ENCODE peak calls at places on chromosomes 13 and 19, in nine cellular contexts. One of them, this sample, is unnamed.

GRCh38 chr19:18671303-18672043 is 12.0 kb upstream of the CRTC1 start:
- DNase-seq in tibial nerve: no peak
- DNase-seq in body of pancreas: no peak
- DNase-seq in sigmoid colon: no peak
- DNase-seq in aorta: no peak
- DNase-seq in neuronal stem cell: no peak
- DNase-seq in endothelial cell of umbilical vein: no peak
- DNase-seq in IMR-90: no peak
- DNase-seq in breast epithelium: no peak
- DNase-seq in this sample: no peak

GRCh38 chr19:55519461-55520311 is 17.2 kb downstream of the SBK2 start:
- DNase-seq in tibial nerve: no peak
- DNase-seq in body of pancreas: no peak
- DNase-seq in sigmoid colon: no peak
- DNase-seq in aorta: no peak
- DNase-seq in neuronal stem cell: no peak
- DNase-seq in endothelial cell of umbilical vein: no peak
- DNase-seq in IMR-90: peak
- DNase-seq in breast epithelium: no peak
- DNase-seq in this sample: no peak

GRCh38 chr19:11203194-11204075 is 6.1 kb upstream of the KANK2 start:
- DNase-seq in tibial nerve: peak
- DNase-seq in body of pancreas: peak
- DNase-seq in sigmoid colon: peak
- DNase-seq in aorta: peak
- DNase-seq in neuronal stem cell: peak
- DNase-seq in endothelial cell of umbilical vein: peak
- DNase-seq in IMR-90: peak
- DNase-seq in breast epithelium: peak
- DNase-seq in this sample: peak

GRCh38 chr13:54989418-54989817 is 1960.8 kb downstream of the OLFM4 start:
- DNase-seq in tibial nerve: no peak
- DNase-seq in body of pancreas: no peak
- DNase-seq in sigmoid colon: no peak
- DNase-seq in aorta: no peak
- DNase-seq in neuronal stem cell: no peak
- DNase-seq in endothelial cell of umbilical vein: no peak
- DNase-seq in IMR-90: no peak
- DNase-seq in breast epithelium: no peak
- DNase-seq in this sample: no peak

GRCh38 chr19:54518844-54519243 is 16.2 kb downstream of the LAIR2 start:
- DNase-seq in tibial nerve: no peak
- DNase-seq in body of pancreas: no peak
- DNase-seq in sigmoid colon: no peak
- DNase-seq in aorta: no peak
- DNase-seq in neuronal stem cell: no peak
- DNase-seq in endothelial cell of umbilical vein: peak
- DNase-seq in IMR-90: no peak
- DNase-seq in breast epithelium: no peak
- DNase-seq in this sample: no peak

GRCh38 chr13:112928958-112929777 is 39.8 kb upstream of the MCF2L start:
- DNase-seq in tibial nerve: no peak
- DNase-seq in body of pancreas: peak
- DNase-seq in sigmoid colon: no peak
- DNase-seq in aorta: peak
- DNase-seq in neuronal stem cell: no peak
- DNase-seq in endothelial cell of umbilical vein: peak
- DNase-seq in IMR-90: peak
- DNase-seq in breast epithelium: no peak
- DNase-seq in this sample: no peak

GRCh38 chr13:114076329-114076761 is 56.1 kb downstream of the RASA3 start:
- DNase-seq in tibial nerve: no peak
- DNase-seq in body of pancreas: peak
- DNase-seq in sigmoid colon: peak
- DNase-seq in aorta: peak
- DNase-seq in neuronal stem cell: no peak
- DNase-seq in endothelial cell of umbilical vein: no peak
- DNase-seq in IMR-90: no peak
- DNase-seq in breast epithelium: no peak
- DNase-seq in this sample: peak

GRCh38 chr19:7679017-7679720 is 1.5 kb upstream of the TRAPPC5 start:
- DNase-seq in tibial nerve: no peak
- DNase-seq in body of pancreas: peak
- DNase-seq in sigmoid colon: no peak
- DNase-seq in aorta: peak
- DNase-seq in neuronal stem cell: no peak
- DNase-seq in endothelial cell of umbilical vein: no peak
- DNase-seq in IMR-90: no peak
- DNase-seq in breast epithelium: no peak
- DNase-seq in this sample: no peak

GRCh38 chr13:94921181-94921580 is 208.8 kb upstream of the SOX21 start:
- DNase-seq in tibial nerve: no peak
- DNase-seq in body of pancreas: no peak
- DNase-seq in sigmoid colon: no peak
- DNase-seq in aorta: no peak
- DNase-seq in neuronal stem cell: no peak
- DNase-seq in endothelial cell of umbilical vein: no peak
- DNase-seq in IMR-90: no peak
- DNase-seq in breast epithelium: no peak
- DNase-seq in this sample: no peak

GRCh38 chr19:42191855-42192254 is 25.6 kb downstream of the DEDD2 start:
- DNase-seq in tibial nerve: no peak
- DNase-seq in body of pancreas: no peak
- DNase-seq in sigmoid colon: no peak
- DNase-seq in aorta: no peak
- DNase-seq in neuronal stem cell: no peak
- DNase-seq in endothelial cell of umbilical vein: no peak
- DNase-seq in IMR-90: peak
- DNase-seq in breast epithelium: no peak
- DNase-seq in this sample: no peak

GRCh38 chr19:42196011-42197001 is 21.2 kb downstream of the DEDD2 start:
- DNase-seq in tibial nerve: no peak
- DNase-seq in body of pancreas: no peak
- DNase-seq in sigmoid colon: no peak
- DNase-seq in aorta: peak
- DNase-seq in neuronal stem cell: no peak
- DNase-seq in endothelial cell of umbilical vein: no peak
- DNase-seq in IMR-90: no peak
- DNase-seq in breast epithelium: no peak
- DNase-seq in this sample: peak

GRCh38 chr19:42193294-42193693 is 24.2 kb downstream of the DEDD2 start:
- DNase-seq in tibial nerve: no peak
- DNase-seq in body of pancreas: no peak
- DNase-seq in sigmoid colon: no peak
- DNase-seq in aorta: no peak
- DNase-seq in neuronal stem cell: no peak
- DNase-seq in endothelial cell of umbilical vein: no peak
- DNase-seq in IMR-90: no peak
- DNase-seq in breast epithelium: no peak
- DNase-seq in this sample: peak

GRCh38 chr19:42197375-42197817 is 20.1 kb downstream of the DEDD2 start:
- DNase-seq in tibial nerve: no peak
- DNase-seq in body of pancreas: no peak
- DNase-seq in sigmoid colon: no peak
- DNase-seq in aorta: peak
- DNase-seq in neuronal stem cell: no peak
- DNase-seq in endothelial cell of umbilical vein: no peak
- DNase-seq in IMR-90: no peak
- DNase-seq in breast epithelium: no peak
- DNase-seq in this sample: peak

DNA sequence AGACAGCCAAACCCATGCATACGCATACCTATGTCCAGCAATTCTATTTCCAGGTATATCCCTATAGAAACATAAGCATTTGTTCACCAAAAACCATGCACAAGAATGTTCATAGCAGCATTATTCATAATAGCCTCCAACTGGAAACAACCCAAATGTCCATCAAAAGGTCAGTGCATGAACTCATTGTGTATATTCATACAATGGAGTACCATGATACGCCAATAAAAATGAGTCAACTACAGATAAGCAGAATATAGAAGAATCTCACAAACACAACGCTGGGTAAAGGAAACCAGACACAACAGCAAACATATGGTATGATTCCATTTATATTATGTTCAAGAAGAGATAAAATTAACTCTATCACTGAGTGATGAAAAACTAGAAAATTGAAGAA is 23.8 kb downstream of the DEDD2 start:
- DNase-seq in tibial nerve: no peak
- DNase-seq in body of pancreas: no peak
- DNase-seq in sigmoid colon: no peak
- DNase-seq in aorta: no peak
- DNase-seq in neuronal stem cell: no peak
- DNase-seq in endothelial cell of umbilical vein: peak
- DNase-seq in IMR-90: peak
- DNase-seq in breast epithelium: no peak
- DNase-seq in this sample: no peak
- H3K27ac ChIP-seq in tibial nerve: no peak
- H3K27ac ChIP-seq in body of pancreas: no peak
- H3K27ac ChIP-seq in sigmoid colon: no peak
- H3K27ac ChIP-seq in aorta: no peak
- H3K27ac ChIP-seq in neuronal stem cell: no peak
- H3K27ac ChIP-seq in endothelial cell of umbilical vein: no peak
- H3K27ac ChIP-seq in IMR-90: no peak
- H3K27ac ChIP-seq in breast epithelium: no peak
- H3K27ac ChIP-seq in this sample: no peak

GRCh38 chr19:12648088-12648487 is 18.5 kb downstream of the MAN2B1 start:
- DNase-seq in tibial nerve: no peak
- DNase-seq in body of pancreas: peak
- DNase-seq in sigmoid colon: no peak
- DNase-seq in aorta: no peak
- DNase-seq in neuronal stem cell: no peak
- DNase-seq in endothelial cell of umbilical vein: no peak
- DNase-seq in IMR-90: no peak
- DNase-seq in breast epithelium: no peak
- DNase-seq in this sample: peak
- H3K4me3 ChIP-seq in tibial nerve: peak
- H3K4me3 ChIP-seq in body of pancreas: no peak
- H3K4me3 ChIP-seq in sigmoid colon: peak
- H3K4me3 ChIP-seq in aorta: no peak
- H3K4me3 ChIP-seq in neuronal stem cell: peak
- H3K4me3 ChIP-seq in endothelial cell of umbilical vein: no peak
- H3K4me3 ChIP-seq in IMR-90: no peak
- H3K4me3 ChIP-seq in breast epithelium: peak
- H3K4me3 ChIP-seq in this sample: no peak

GRCh38 chr19:16330811-16331690 is 6.4 kb downstream of the KLF2 start:
- DNase-seq in tibial nerve: no peak
- DNase-seq in body of pancreas: no peak
- DNase-seq in sigmoid colon: peak
- DNase-seq in aorta: no peak
- DNase-seq in neuronal stem cell: no peak
- DNase-seq in endothelial cell of umbilical vein: no peak
- DNase-seq in IMR-90: no peak
- DNase-seq in breast epithelium: no peak
- DNase-seq in this sample: no peak
- H3K27ac ChIP-seq in tibial nerve: peak
- H3K27ac ChIP-seq in body of pancreas: no peak
- H3K27ac ChIP-seq in sigmoid colon: peak
- H3K27ac ChIP-seq in aorta: no peak
- H3K27ac ChIP-seq in neuronal stem cell: no peak
- H3K27ac ChIP-seq in endothelial cell of umbilical vein: no peak
- H3K27ac ChIP-seq in IMR-90: no peak
- H3K27ac ChIP-seq in breast epithelium: peak
- H3K27ac ChIP-seq in this sample: no peak

DNA sequence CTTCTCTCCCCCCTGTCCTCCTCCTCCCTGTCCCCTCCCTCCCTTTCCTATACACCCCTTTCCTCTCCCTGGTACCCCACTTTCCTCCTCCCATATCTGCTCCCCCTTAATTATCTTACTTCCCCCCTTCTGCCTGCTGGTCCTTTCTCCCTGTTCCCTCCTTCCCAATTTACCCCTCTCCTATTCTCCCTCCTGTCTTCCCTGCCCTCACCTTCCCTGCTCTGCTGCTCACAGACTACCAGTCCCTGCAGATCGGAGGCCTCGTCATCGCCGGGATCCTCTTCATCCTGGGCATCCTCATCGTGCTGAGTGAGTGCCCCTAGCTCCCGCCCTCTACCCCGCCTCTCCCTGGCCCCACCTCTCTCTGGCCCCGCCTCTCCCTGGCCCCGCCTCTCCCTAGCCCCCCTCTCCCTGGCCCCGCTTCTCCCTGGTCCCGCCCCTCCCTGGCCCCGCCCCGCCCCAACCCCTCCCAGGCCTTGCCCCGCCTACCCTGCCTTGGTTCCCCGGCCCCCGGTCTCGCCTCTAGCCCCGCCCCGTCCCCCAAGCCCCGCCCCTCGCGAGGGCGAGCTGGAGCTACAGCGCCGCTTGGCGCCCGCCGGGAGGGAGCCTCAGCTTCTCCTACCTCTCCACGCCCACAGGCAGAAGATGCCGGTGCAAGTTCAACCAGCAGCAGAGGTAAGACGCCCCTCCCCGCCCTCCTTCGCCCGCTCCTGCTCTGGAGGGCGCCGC is 2.0 kb upstream of the FXYD7 start:
- DNase-seq in tibial nerve: peak
- DNase-seq in body of pancreas: peak
- DNase-seq in sigmoid colon: peak
- DNase-seq in aorta: peak
- DNase-seq in neuronal stem cell: peak
- DNase-seq in endothelial cell of umbilical vein: peak
- DNase-seq in IMR-90: peak
- DNase-seq in breast epithelium: peak
- DNase-seq in this sample: peak
- H3K4me3 ChIP-seq in tibial nerve: peak
- H3K4me3 ChIP-seq in body of pancreas: no peak
- H3K4me3 ChIP-seq in sigmoid colon: peak
- H3K4me3 ChIP-seq in aorta: no peak
- H3K4me3 ChIP-seq in neuronal stem cell: no peak
- H3K4me3 ChIP-seq in endothelial cell of umbilical vein: no peak
- H3K4me3 ChIP-seq in IMR-90: no peak
- H3K4me3 ChIP-seq in breast epithelium: peak
- H3K4me3 ChIP-seq in this sample: no peak

GRCh38 chr13:44172411-44172810 is 201.2 kb upstream of the SERP2 start:
- DNase-seq in tibial nerve: no peak
- DNase-seq in body of pancreas: no peak
- DNase-seq in sigmoid colon: no peak
- DNase-seq in aorta: no peak
- DNase-seq in neuronal stem cell: no peak
- DNase-seq in endothelial cell of umbilical vein: no peak
- DNase-seq in IMR-90: no peak
- DNase-seq in breast epithelium: no peak
- DNase-seq in this sample: no peak
- H3K27ac ChIP-seq in tibial nerve: no peak
- H3K27ac ChIP-seq in body of pancreas: no peak
- H3K27ac ChIP-seq in sigmoid colon: no peak
- H3K27ac ChIP-seq in aorta: no peak
- H3K27ac ChIP-seq in neuronal stem cell: no peak
- H3K27ac ChIP-seq in endothelial cell of umbilical vein: no peak
- H3K27ac ChIP-seq in IMR-90: no peak
- H3K27ac ChIP-seq in breast epithelium: no peak
- H3K27ac ChIP-seq in this sample: no peak